ENCODE peak calls at places on chromosomes 13 and 19, in four cellular contexts. J is tibial artery; D is CD8-positive, alpha-beta T cell; O is tibial nerve. G is an unnamed sample.

GRCh38 chr13:79791471-79792042 is 310.6 kb downstream of the NDFIP2 start:
- DNase-seq in J (no peak), D (no peak), O (no peak), G (no peak)

GRCh38 chr13:57557979-57558529 is 73.5 kb upstream of the PCDH17 start:
- DNase-seq in J (no peak), D (no peak), O (no peak), G (no peak)

GRCh38 chr13:98565726-98566577 is 11.0 kb downstream of the STK24 start:
- DNase-seq in J (peak; percentile 76), D (no peak), O (no peak), G (no peak)

GRCh38 chr13:23656637-23657036 is 86.4 kb downstream of the TNFRSF19 start:
- DNase-seq in J (no peak), D (no peak), O (no peak), G (no peak)

GRCh38 chr19:51410950-51411748 is 6.3 kb downstream of the SIGLEC10 start:
- DNase-seq in J (no peak), D (no peak), O (no peak), G (no peak)

GRCh38 chr13:76860706-76861105 is 25.5 kb downstream of the KCTD12 start:
- DNase-seq in J (no peak), D (no peak), O (no peak), G (no peak)

GRCh38 chr19:20640023-20640422 is 21.3 kb downstream of the ZNF626 start:
- DNase-seq in J (no peak), D (no peak), O (no peak), G (no peak)

GRCh38 chr19:30222428-30222873 is 149.7 kb upstream of the ZNF536 start:
- DNase-seq in J (no peak), D (no peak), O (no peak), G (no peak)

GRCh38 chr19:10899171-10899653 is 27.9 kb downstream of the CARM1 start:
- DNase-seq in J (no peak), D (no peak), O (no peak), G (peak; percentile 47)

GRCh38 chr13:77891041-77891440 is 27.6 kb downstream of the EDNRB start:
- DNase-seq in J (no peak), D (no peak), O (no peak), G (no peak)

GRCh38 chr13:20206065-20206725 is 13.5 kb upstream of the GJB2 start:
- DNase-seq in J (no peak), D (no peak), O (no peak), G (no peak)

GRCh38 chr19:20863176-20863575 is 59.9 kb upstream of the ZNF85 start:
- DNase-seq in J (no peak), D (no peak), O (no peak), G (no peak)

GRCh38 chr19:38733493-38734175 is 10.6 kb downstream of the CAPN12 start:
- DNase-seq in J (peak; percentile 65), D (no peak), O (no peak), G (no peak)

GRCh38 chr19:3142938-3143337 is 7.1 kb downstream of the GNA15 start:
- DNase-seq in J (no peak), D (no peak), O (no peak), G (no peak)

GRCh38 chr13:88189724-88190123 is 518.6 kb downstream of the SLITRK5 start:
- DNase-seq in J (no peak), D (no peak), O (no peak), G (no peak)

GRCh38 chr13:34776984-34777913 is 164.8 kb upstream of the NBEA start:
- DNase-seq in J (no peak), D (no peak), O (no peak), G (no peak)

GRCh38 chr13:84645196-84646071 is 763.2 kb upstream of the SLITRK1 start:
- DNase-seq in J (no peak), D (no peak), O (no peak), G (no peak)

GRCh38 chr13:93286047-93286446 is 59.4 kb downstream of the GPC6 start:
- DNase-seq in J (no peak), D (no peak), O (no peak), G (no peak)

GRCh38 chr13:19818223-19818842 is 35.6 kb upstream of the PSPC1 start:
- DNase-seq in J (peak; percentile 65), D (peak; percentile 37), O (no peak), G (peak; percentile 74)

GRCh38 chr19:33628921-33629825 is 7.4 kb downstream of the CHST8 start:
- DNase-seq in J (no peak), D (no peak), O (no peak), G (no peak)

GRCh38 chr19:38433268-38433733 is at the start of gene RYR1:
- DNase-seq in J (peak; percentile 76), D (peak; percentile 30), O (peak; percentile 36), G (peak; percentile 44)

GRCh38 chr13:76937416-76937815 is 10.9 kb upstream of the ACOD1 start:
- DNase-seq in J (no peak), D (no peak), O (no peak), G (no peak)

GRCh38 chr19:10764340-10764894 is 46.5 kb downstream of the DNM2 start:
- DNase-seq in J (no peak), D (no peak), O (no peak), G (no peak)

GRCh38 chr19:31718898-31719297 is 369.7 kb upstream of the TSHZ3 start:
- DNase-seq in J (no peak), D (no peak), O (no peak), G (no peak)

GRCh38 chr19:367963-368623 is 23.5 kb upstream of the MIER2 start:
- DNase-seq in J (no peak), D (no peak), O (no peak), G (no peak)
- TF ChIP-seq CTCF in J (no peak), D (no peak), O (no peak), G (no peak)

GRCh38 chr13:81988542-81988941 is 1647.6 kb upstream of the SPRY2 start:
- DNase-seq in J (no peak), D (no peak), O (no peak), G (no peak)
- H3K27ac ChIP-seq in J (no peak overlapping the region), D (no peak overlapping the region), O (no peak overlapping the region), G (no peak overlapping the region)

GRCh38 chr19:1401138-1401888 is at the start of gene GAMT:
- DNase-seq in J (no peak), D (peak; percentile 64), O (no peak), G (no peak)
- TF ChIP-seq CTCF in J (peak; percentile 42), D (peak; percentile 62), O (peak; percentile 55), G (peak; percentile 17)

DNA sequence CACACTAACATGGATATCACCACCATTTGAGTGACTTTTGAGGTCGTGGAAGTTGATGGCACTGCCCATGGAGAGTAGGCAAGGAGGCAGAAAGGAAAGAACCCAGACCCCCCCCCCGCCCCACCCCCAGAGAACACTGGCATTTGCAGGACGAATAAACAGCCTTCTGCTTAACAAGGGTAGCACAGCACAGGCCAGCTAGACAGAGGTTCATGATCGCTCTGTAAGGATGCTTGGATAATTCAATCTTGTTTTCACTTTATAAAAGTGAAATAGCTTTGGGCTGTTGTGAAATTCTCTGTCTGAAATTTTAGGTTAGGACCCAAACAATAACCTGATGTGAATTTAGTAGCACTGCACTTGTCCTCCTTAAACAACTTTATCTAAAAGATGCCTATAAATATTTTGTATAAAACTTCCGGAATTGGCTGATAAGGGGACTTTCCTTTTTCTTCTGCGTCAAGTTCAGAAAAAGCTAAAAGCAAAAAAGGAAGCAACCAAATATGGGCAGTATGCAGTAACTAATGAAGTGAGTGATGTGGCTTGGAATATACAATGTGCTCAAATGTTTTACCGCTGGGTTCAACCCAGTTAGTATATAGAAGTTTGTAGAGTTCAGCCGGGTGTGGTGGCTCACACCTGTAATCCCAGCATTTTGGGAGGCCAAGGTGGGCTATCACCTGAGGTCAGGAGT is 163.7 kb downstream of the SHISA2 start:
- DNase-seq in J (no peak), D (no peak), O (no peak), G (no peak)
- H3K27ac ChIP-seq in J (no peak overlapping the region), D (no peak overlapping the region), O (no peak overlapping the region), G (no peak overlapping the region)

DNA sequence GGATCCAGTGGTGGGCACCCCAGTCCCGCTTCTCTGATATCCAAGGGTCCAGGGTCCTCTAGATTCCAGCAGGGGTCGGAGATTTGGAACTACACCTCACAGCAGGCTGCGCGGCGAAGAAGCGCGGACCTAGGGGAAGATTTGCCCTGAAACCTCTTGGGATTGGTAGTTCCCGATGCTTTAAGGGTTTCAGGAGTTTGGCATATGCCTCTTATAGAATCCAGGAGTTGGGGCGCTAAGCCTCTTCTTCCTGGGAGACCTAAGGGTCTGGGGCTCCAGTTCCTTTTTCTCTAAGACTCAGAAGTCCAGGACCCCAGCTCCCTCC is 349 bp downstream of the BCL2L12 start:
- DNase-seq in J (no peak), D (no peak), O (no peak), G (no peak)
- TF ChIP-seq CTCF in J (no peak), D (no peak), O (no peak), G (no peak)

DNA sequence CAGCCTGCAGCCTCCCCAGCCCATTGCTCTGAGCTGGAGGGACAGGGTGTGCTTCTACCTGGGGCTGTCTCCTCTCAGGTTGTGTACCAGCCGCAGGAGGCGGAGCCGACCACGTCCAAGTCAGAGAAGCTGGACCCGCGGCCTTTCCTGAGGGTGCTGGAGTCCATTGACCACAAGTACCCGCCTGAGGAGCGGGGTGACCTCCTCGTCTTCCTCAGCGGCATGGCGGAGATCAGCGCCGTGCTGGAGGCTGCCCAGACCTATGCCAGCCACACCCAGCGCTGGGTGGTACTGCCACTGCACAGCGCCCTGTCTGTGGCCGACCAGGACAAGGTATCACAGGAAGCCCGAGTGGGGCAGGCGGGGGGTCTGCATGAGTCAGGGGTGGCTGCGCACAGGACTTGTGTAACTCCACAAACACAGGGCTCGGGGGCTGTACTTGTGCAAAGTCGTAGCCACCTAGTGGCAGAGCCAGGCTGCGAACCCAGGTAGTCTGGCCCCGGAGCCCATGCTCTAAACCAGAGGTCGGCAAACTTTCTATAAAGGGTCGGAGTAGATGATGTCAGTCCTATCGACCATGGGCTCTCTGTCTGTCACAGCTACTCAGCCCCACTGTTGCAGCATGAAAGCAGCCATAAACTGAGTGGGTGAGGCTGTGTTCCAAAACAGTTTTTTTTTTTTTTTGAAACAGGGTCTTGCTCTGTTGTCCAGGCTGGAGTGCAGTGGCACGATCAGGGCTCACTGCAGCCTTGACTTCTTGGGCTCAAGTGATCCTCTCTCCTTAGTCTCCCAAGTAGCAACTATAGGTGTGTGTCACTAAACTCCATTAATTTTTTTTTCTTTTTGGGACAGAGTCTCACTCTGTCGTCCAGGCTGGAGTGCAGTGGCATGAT is 8.9 kb downstream of the DHX34 start:
- DNase-seq in J (no peak), D (no peak), O (no peak), G (no peak)
- H3K27ac ChIP-seq in J (no peak overlapping the region), D (no peak overlapping the region), O (no peak overlapping the region), G (no peak overlapping the region)

GRCh38 chr19:45402469-45403070 is 2.3 kb downstream of the PPP1R13L start:
- DNase-seq in J (no peak), D (peak; percentile 41), O (no peak), G (peak; percentile 48)
- TF ChIP-seq CTCF in J (no peak), D (peak; percentile 18), O (peak; percentile 40), G (no peak)

DNA sequence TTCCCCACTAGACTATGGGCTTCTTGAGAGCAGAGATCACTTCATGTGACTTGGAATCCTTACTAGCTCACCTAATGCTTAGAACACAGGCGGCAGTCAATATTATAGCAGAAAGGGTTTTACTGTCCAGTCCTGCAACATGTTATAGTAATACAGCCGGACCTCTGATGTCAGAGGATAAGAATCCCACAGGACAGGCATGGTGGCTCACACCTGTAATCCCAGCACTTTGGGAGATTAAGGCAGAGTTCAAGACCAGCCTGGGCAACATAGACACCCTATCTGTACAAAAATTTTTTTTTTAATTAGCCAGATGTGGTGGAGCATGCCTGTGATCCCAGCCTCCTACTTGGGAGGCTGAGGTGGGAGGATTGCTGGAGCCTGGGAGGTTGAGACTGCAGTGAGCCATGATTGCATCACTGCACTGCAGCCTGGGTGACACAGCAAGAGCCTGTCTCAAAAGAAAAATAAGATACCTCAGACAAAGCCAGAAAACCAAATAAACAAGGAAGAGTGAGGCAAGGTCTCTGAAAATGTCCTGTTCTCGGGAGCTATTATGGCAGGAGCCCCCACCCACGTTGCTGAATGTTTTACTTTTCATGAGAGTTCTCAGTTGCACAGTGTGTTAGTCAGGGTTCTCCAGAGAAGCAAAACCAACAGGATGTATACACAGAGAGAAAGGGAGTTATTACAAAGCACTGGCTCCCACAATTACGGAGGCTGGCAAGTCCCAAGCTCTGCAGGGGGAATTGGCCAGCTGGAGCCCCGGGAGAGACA is 100.8 kb downstream of the UBL3 start:
- DNase-seq in J (no peak), D (no peak), O (no peak), G (no peak)
- H3K27ac ChIP-seq in J (no peak overlapping the region), D (no peak overlapping the region), O (no peak overlapping the region), G (no peak overlapping the region)